ENCODE peak calls at places on chromosomes 2 and 18, in five cellular contexts. O is esophagus squamous epithelium, A is uterus, N is brain microvascular endothelial cell, Z is fibroblast of villous mesenchyme. C is an unnamed sample.

GRCh38 chr2:1010373-1011017 is 59.8 kb downstream of the SNTG2 start:
- DNase-seq in O (no peak), A (no peak), N (no peak), Z (no peak), C (peak; percentile 18)

GRCh38 chr2:102604754-102605153 is 14.6 kb upstream of the SLC9A2 start:
- DNase-seq in O (no peak), A (no peak), N (no peak), Z (no peak), C (no peak)

GRCh38 chr2:223001831-223002230 is 50.2 kb upstream of the KCNE4 start:
- DNase-seq in O (no peak), A (no peak), N (peak; percentile 26), Z (no peak), C (no peak)

GRCh38 chr2:222013889-222014288 is 284.9 kb downstream of the PAX3 start:
- DNase-seq in O (no peak), A (no peak), N (no peak), Z (no peak), C (no peak)

GRCh38 chr2:67572721-67573485 is 175.8 kb downstream of the ETAA1 start:
- DNase-seq in O (no peak), A (no peak), N (no peak), Z (no peak), C (peak; percentile 49)

GRCh38 chr18:75500510-75500909 is 73.0 kb upstream of the SMIM21 start:
- DNase-seq in O (no peak), A (no peak), N (no peak), Z (peak; percentile 70), C (peak; percentile 18)

GRCh38 chr2:29222381-29223179 is 107.4 kb downstream of the CLIP4 start:
- DNase-seq in O (no peak), A (no peak), N (no peak), Z (no peak), C (no peak)

GRCh38 chr18:62505669-62506494 is 16.9 kb upstream of the ZCCHC2 start:
- DNase-seq in O (no peak), A (no peak), N (no peak), Z (peak; percentile 58), C (no peak)

GRCh38 chr2:240340361-240340761 is 95.1 kb upstream of the GPC1 start:
- DNase-seq in O (no peak), A (no peak), N (no peak), Z (no peak), C (no peak)

GRCh38 chr2:2057125-2057721 is 273.9 kb downstream of the MYT1L start:
- DNase-seq in O (peak; percentile 25), A (peak; percentile 27), N (peak; percentile 94), Z (no peak), C (no peak)

GRCh38 chr2:149422337-149422990 is 92.1 kb downstream of the LYPD6 start:
- DNase-seq in O (no peak), A (no peak), N (peak; percentile 10), Z (peak; percentile 61), C (peak; percentile 41)

GRCh38 chr2:32479224-32479623 is 122.4 kb downstream of the BIRC6 start:
- DNase-seq in O (no peak), A (no peak), N (no peak), Z (no peak), C (peak; percentile 59)

GRCh38 chr18:42114310-42114943 is 159.4 kb downstream of the PIK3C3 start:
- DNase-seq in O (no peak), A (peak; percentile 47), N (peak; percentile 76), Z (peak; percentile 80), C (peak; percentile 49)

GRCh38 chr18:23690505-23691068 is 1.3 kb downstream of the LAMA3 start:
- DNase-seq in O (no peak), A (no peak), N (no peak), Z (no peak), C (peak; percentile 27)

GRCh38 chr18:2846638-2847340 is at the start of gene EMILIN2:
- DNase-seq in O (no peak), A (peak; percentile 72), N (peak; percentile 43), Z (peak; percentile 45), C (peak; percentile 72)

GRCh38 chr2:25312958-25313710 is 28.6 kb downstream of the DNMT3A start:
- DNase-seq in O (no peak), A (no peak), N (no peak), Z (no peak), C (no peak)

GRCh38 chr2:212956665-212957064 is 194.7 kb downstream of the IKZF2 start:
- DNase-seq in O (no peak), A (no peak), N (no peak), Z (no peak), C (no peak)

GRCh38 chr2:7539760-7540159 is 622.5 kb downstream of the RNF144A start:
- DNase-seq in O (no peak), A (no peak), N (peak; percentile 95), Z (no peak), C (peak; percentile 61)

GRCh38 chr2:12722445-12723316 is 5.9 kb downstream of the TRIB2 start:
- DNase-seq in O (no peak), A (no peak), N (no peak), Z (no peak), C (no peak)

GRCh38 chr2:144942516-144943256 is 422.8 kb upstream of the ZEB2 start:
- DNase-seq in O (no peak), A (no peak), N (peak; percentile 77), Z (no peak), C (peak; percentile 56)

GRCh38 chr18:12296087-12296403 is 12.0 kb upstream of the TUBB6 start:
- DNase-seq in O (no peak), A (no peak), N (peak; percentile 60), Z (no peak), C (peak; percentile 67)

GRCh38 chr2:50751255-50752069 is 280.5 kb downstream of the NRXN1 start:
- DNase-seq in O (no peak), A (no peak), N (no peak), Z (no peak), C (no peak)

GRCh38 chr18:36401462-36401861 is 103.9 kb downstream of the FHOD3 start:
- DNase-seq in O (no peak), A (no peak), N (no peak), Z (no peak), C (no peak)

GRCh38 chr2:102245266-102246151 is 58.7 kb downstream of the IL1RL2 start:
- DNase-seq in O (no peak), A (peak; percentile 51), N (no peak), Z (peak; percentile 79), C (peak; percentile 70)

GRCh38 chr2:191478754-191479679 is 198.9 kb upstream of the NABP1 start:
- DNase-seq in O (no peak), A (peak; percentile 63), N (peak; percentile 25), Z (peak; percentile 85), C (peak; percentile 47)

GRCh38 chr2:233990261-233990798 is 60.2 kb upstream of the SPP2 start:
- DNase-seq in O (no peak), A (no peak), N (no peak), Z (no peak), C (no peak)

GRCh38 chr2:46256563-46257142 is 40.6 kb upstream of the EPAS1 start:
- DNase-seq in O (no peak), A (no peak), N (no peak), Z (no peak), C (no peak)

GRCh38 chr2:231100990-231101389 is 23.9 kb downstream of the HTR2B start:
- DNase-seq in O (no peak), A (no peak), N (no peak), Z (no peak), C (no peak)

GRCh38 chr2:118202707-118203303 is 114.5 kb downstream of the INSIG2 start:
- DNase-seq in O (no peak), A (no peak), N (peak; percentile 35), Z (peak; percentile 35), C (peak; percentile 28)

GRCh38 chr2:21011453-21011852 is 32.4 kb downstream of the APOB start:
- DNase-seq in O (no peak), A (no peak), N (no peak), Z (no peak), C (no peak)

DNA sequence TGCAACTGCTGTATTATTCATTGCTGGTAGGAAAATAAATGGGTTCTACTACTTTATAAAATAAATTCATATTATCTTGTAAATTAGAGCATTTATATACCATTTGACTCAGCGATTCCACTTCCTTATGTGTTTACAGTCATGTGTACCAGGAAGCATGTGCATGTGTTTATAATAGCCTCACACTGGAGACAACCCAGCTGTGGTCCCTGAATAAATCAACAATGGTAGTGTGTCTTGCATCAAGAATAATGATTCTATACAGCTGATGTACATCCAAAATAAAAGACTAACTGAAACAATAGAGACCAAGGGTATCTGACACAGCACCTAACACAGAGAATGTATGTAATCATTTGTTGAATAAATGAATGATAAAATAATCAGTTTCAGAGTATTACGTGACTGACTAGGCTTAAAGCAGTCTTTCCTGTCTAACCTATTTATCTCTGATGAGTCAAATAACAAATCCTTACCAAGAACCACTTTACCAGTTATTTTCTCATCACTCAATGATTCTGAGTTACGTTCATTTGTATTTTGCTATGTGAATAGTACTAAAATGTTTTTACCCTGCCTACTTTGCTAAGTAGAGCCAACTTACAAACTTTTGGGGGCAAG is 216.8 kb downstream of the UBE2E3 start:
- DNase-seq in O (no peak), A (no peak), N (no peak), Z (peak; percentile 67), C (no peak)
- TF ChIP-seq CTCF in O (no peak), A (no peak), N (no peak), Z (no peak), C (no peak)

DNA sequence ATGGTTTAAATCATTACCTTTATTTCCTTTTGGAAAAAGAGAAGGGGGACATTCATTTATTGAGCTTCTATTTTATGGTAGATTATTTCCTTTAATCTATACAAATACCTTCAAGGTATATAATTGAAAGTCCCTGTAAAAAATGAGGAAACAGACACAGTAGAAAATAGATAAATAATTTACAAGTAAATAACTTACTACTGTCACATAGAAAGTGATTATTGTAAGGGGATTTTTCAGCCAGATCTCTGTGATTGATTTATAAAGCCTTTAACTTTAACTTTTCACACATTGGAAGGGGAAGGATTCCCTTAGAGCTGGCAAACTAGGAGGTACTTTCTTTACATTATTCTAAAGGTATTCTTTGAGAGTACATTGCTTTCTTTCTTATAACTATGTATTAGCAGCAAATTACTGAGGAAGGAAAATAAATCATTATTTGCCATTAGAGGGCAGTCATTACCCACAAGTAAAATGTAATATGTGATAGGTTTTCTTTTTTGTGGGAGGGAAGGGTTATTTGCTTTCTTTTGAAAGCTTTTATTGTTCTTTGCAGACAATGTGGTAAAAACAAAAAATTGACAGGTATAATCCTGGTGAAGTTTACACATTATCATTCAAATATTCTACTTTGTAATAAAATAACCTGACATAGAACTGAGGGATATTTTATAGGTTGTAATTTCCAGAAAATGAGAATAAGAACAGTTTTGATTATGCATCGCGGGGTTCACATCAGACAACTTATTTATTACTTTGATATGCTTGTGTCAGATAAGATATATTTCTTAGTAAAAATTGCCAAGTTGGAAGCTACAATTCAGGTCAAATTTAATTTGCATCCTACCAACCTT is 24.8 kb upstream of the RPE start:
- DNase-seq in O (no peak), A (no peak), N (no peak), Z (peak; percentile 45), C (peak; percentile 5)
- TF ChIP-seq CTCF in O (peak; percentile 65), A (peak; percentile 59), N (peak; percentile 10), Z (peak; percentile 41), C (peak; percentile 5)

DNA sequence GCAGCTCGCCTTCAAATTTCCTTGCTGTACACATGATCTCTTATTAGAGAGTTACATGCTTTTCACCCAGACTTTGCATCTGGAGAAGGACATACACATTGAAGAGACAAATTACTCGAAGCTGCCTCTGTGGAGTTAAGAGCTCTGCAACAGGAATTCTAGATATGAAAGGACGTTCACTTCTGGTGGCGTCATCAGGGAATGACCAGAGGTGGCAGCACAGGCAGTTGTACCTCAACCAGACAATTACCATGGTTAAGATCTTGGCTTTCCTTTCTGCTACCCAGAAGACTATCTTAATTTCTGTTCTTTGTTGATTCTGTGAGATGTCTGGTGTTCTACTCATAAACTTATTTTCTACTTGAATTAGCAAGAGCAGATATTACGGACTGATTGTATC is 39.1 kb upstream of the MC4R start:
- DNase-seq in O (no peak), A (no peak), N (no peak), Z (no peak), C (no peak)
- TF ChIP-seq CTCF in O (no peak), A (no peak), N (peak; percentile 55), Z (no peak), C (peak; percentile 3)

GRCh38 chr18:11154369-11154982 is 5.1 kb upstream of the PIEZO2 start:
- DNase-seq in O (no peak), A (no peak), N (no peak), Z (peak; percentile 73), C (no peak)
- TF ChIP-seq CTCF in O (peak; percentile 63), A (no peak), N (peak; percentile 35), Z (peak; percentile 59), C (peak; percentile 50)

C was measured in foreskin fibroblast.